ENCODE peak calls at places on chromosomes 7 and 10, in four cellular contexts. V is NCI-H1092 treated with DMSO at 0.1 percent for 48 hours, W is choroid plexus epithelial cell, C is OCI-M1. A is an unnamed sample.

GRCh38 chr7:129829677-129830631 is 122.8 kb downstream of the UBE2H start:
- DNase-seq in V (peak), W (peak), C (peak), A (peak)

GRCh38 chr7:56105508-56105907 is 768 bp downstream of the CHCHD2 start:
- DNase-seq in W (peak), C (peak), V (peak), A (no peak)

GRCh38 chr10:77801474-77802238 is 124.9 kb downstream of the DLG5 start:
- DNase-seq in V (no peak), C (no peak), W (no peak), A (no peak)

GRCh38 chr7:621572-622285 is 102.1 kb upstream of the PDGFA start:
- DNase-seq in C (no peak), W (no peak), V (no peak), A (peak)

GRCh38 chr10:97762056-97762455 is 9.7 kb downstream of the SFRP5 start:
- DNase-seq in W (no peak), V (no peak), C (no peak), A (no peak)

GRCh38 chr10:123798856-123799255 is 92.8 kb downstream of the CPXM2 start:
- DNase-seq in C (no peak), V (no peak), W (no peak), A (no peak)

GRCh38 chr7:141362580-141363435 is 188.4 kb upstream of the AGK start:
- DNase-seq in W (peak), V (no peak), C (no peak), A (no peak)

GRCh38 chr10:128908109-128908898 is 558.7 kb upstream of the MGMT start:
- DNase-seq in C (no peak), V (no peak), W (no peak), A (no peak)

GRCh38 chr7:90188281-90188680 is 23.3 kb upstream of the STEAP2 start:
- DNase-seq in C (peak), W (no peak), V (no peak), A (no peak)

GRCh38 chr10:4260483-4260882 is 475.5 kb upstream of the KLF6 start:
- DNase-seq in C (no peak), V (no peak), W (peak), A (no peak)

GRCh38 chr7:25359471-25360059 is 131.3 kb upstream of the NPVF start:
- DNase-seq in V (peak), C (no peak), W (no peak), A (no peak)

GRCh38 chr10:112374724-112375541 is 1.0 kb downstream of the ACSL5 start:
- DNase-seq in C (peak), W (no peak), V (no peak), A (no peak)

GRCh38 chr7:151427705-151428392 is 12.1 kb downstream of the CRYGN start:
- DNase-seq in V (peak), C (no peak), W (no peak), A (no peak)

GRCh38 chr10:36670616-36671402 is 454.6 kb upstream of the ANKRD30A start:
- DNase-seq in W (peak), V (no peak), C (no peak), A (no peak)

GRCh38 chr7:73451780-73452398 is 18.3 kb downstream of the FZD9 start:
- DNase-seq in W (peak), C (peak), V (peak), A (no peak)

GRCh38 chr7:130831322-130831721 is 97.3 kb upstream of the KLF14 start:
- DNase-seq in C (no peak), W (no peak), V (no peak), A (no peak)

GRCh38 chr7:121003986-121004685 is 15.6 kb downstream of the CPED1 start:
- DNase-seq in W (no peak), V (peak), C (no peak), A (peak)

GRCh38 chr7:107857541-107857912 is 33.5 kb upstream of the DLD start:
- DNase-seq in V (no peak), W (peak), C (no peak), A (no peak)

GRCh38 chr10:767794-768193 is 78.3 kb upstream of the DIP2C start:
- DNase-seq in W (no peak), C (no peak), V (no peak), A (no peak)

GRCh38 chr7:26280097-26280496 is 11.6 kb upstream of the SNX10 start:
- DNase-seq in V (no peak), C (no peak), W (no peak), A (no peak)

GRCh38 chr7:101645951-101646350 is 16.9 kb upstream of the MYL10 start:
- DNase-seq in C (no peak), V (no peak), W (no peak), A (no peak)